ENCODE peak calls at places on chromosome 11, in four cellular contexts. C is BJ, T is iris pigment epithelial cell, Q is left cardiac atrium. V is an unnamed sample.
A peak's percentile ranks its signal among the peaks of the same experiment; 100 is the strongest.

GRCh38 chr11:112213753-112214152 is 12.5 kb upstream of the PTS start:
- DNase-seq in C (no peak), T (peak; percentile 86), Q (no peak), V (no peak)

GRCh38 chr11:13368041-13368446 is 90.5 kb downstream of the BMAL1 start:
- DNase-seq in C (peak; percentile 5), T (peak; percentile 63), Q (no peak), V (no peak)

GRCh38 chr11:106466441-106467190 is 389.2 kb downstream of the AASDHPPT start:
- DNase-seq in C (no peak), T (peak; percentile 91), Q (no peak), V (no peak)

GRCh38 chr11:95193541-95193940 is 37.5 kb downstream of the SESN3 start:
- DNase-seq in C (no peak), T (no peak), Q (no peak), V (no peak)

GRCh38 chr11:91104237-91104636 is 881.4 kb upstream of the CHORDC1 start:
- DNase-seq in C (peak; percentile 53), T (peak; percentile 69), Q (no peak), V (no peak)

GRCh38 chr11:13354335-13354734 is 76.7 kb downstream of the BMAL1 start:
- DNase-seq in C (no peak), T (peak; percentile 18), Q (no peak), V (no peak)

GRCh38 chr11:2142762-2143202 is 3.6 kb upstream of the IGF2 start:
- DNase-seq in C (no peak), T (peak; percentile 56), Q (no peak), V (peak; percentile 14)

GRCh38 chr11:116122697-116123472 is 618.7 kb upstream of the CADM1 start:
- DNase-seq in C (no peak), T (no peak), Q (no peak), V (no peak)

GRCh38 chr11:11588890-11589289 is 32.9 kb downstream of the GALNT18 start:
- DNase-seq in C (no peak), T (no peak), Q (no peak), V (no peak)

GRCh38 chr11:122556605-122557004 is 98.9 kb upstream of the UBASH3B start:
- DNase-seq in C (no peak), T (no peak), Q (peak; percentile 34), V (peak; percentile 31)